ENCODE peak calls at places on chromosomes 3 and 15, in four cellular contexts. E is HepG2, O is K562, T is WTC11. Q is an unnamed sample.

GRCh38 chr15:101306341-101307047 is 11.4 kb upstream of the SNRPA1 start:
- DNase-seq in E (no peak), O (no peak), T (no peak), Q (no peak)

GRCh38 chr15:87228460-87228859 is 1028.1 kb downstream of the NTRK3 start:
- DNase-seq in E (no peak), O (no peak), T (no peak), Q (no peak)

GRCh38 chr15:31273258-31273941 is 53.2 kb upstream of the KLF13 start:
- DNase-seq in E (no peak), O (no peak), T (peak), Q (no peak)

GRCh38 chr15:29244544-29244943 is 25.1 kb downstream of the NSMCE3 start:
- DNase-seq in E (no peak), O (no peak), T (no peak), Q (no peak)

GRCh38 chr3:174441588-174442316 is 417.4 kb upstream of the NAALADL2 start:
- DNase-seq in E (no peak), O (no peak), T (no peak), Q (no peak)

GRCh38 chr3:10511809-10512494 is 6.6 kb upstream of the ATP2B2 start:
- DNase-seq in E (peak), O (no peak), T (no peak), Q (no peak)

GRCh38 chr3:126998320-126998719 is 15.4 kb downstream of the PLXNA1 start:
- DNase-seq in E (no peak), O (no peak), T (no peak), Q (no peak)

GRCh38 chr3:141410408-141410807 is 42.1 kb downstream of the ZBTB38 start:
- DNase-seq in E (no peak), O (no peak), T (no peak), Q (no peak)

GRCh38 chr3:43363621-43364266 is 77.4 kb downstream of the SNRK start:
- DNase-seq in E (no peak), O (no peak), T (no peak), Q (no peak)

GRCh38 chr15:101641894-101642293 is 10.3 kb downstream of the TM2D3 start:
- DNase-seq in E (no peak), O (no peak), T (no peak), Q (no peak)

GRCh38 chr3:153373571-153373970 is 211.5 kb downstream of the RAP2B start:
- DNase-seq in E (no peak), O (no peak), T (no peak), Q (no peak)

GRCh38 chr3:179451335-179452165 is at the start of gene GNB4:
- DNase-seq in E (no peak), O (peak), T (peak), Q (peak)

GRCh38 chr3:4290272-4290893 is 12.8 kb upstream of the SETMAR start:
- DNase-seq in E (peak), O (peak), T (no peak), Q (peak)

GRCh38 chr3:133674290-133674912 is 12.7 kb upstream of the TOPBP1 start:
- DNase-seq in E (no peak), O (no peak), T (peak), Q (no peak)

DNA sequence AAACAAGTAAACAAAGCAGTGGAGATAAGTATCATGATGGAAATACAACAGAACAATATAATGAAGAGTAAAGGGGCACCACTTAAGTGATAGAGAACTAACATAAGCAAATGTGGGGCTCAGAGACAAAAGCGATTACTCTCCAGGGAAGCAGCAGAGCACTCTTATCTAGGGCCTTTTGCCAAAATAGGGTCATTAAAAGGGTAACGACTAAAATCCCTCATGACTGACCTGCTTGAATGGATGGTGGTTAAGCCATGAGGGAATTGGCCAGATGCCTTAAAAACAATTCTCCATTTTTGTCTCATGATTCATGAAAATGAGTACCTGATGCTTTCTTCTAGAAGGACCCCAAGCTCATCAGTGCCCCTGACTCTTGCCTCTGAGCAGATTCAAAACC is 3.2 kb upstream of the SLC7A14 start:
- DNase-seq in E (no peak), O (no peak), T (no peak), Q (no peak)
- TF ChIP-seq ELF4 in E (no peak), O (no peak), T (no peak), Q (no peak)

GRCh38 chr3:24494616-24495333 is at the start of gene THRB:
- DNase-seq in E (peak), O (peak), T (peak), Q (peak)
- TF ChIP-seq ELF4 in E (no peak), O (no peak), T (no peak), Q (no peak)

GRCh38 chr3:99794485-99794884 is 23.2 kb upstream of the CMSS1 start:
- DNase-seq in E (no peak), O (no peak), T (no peak), Q (no peak)

DNA sequence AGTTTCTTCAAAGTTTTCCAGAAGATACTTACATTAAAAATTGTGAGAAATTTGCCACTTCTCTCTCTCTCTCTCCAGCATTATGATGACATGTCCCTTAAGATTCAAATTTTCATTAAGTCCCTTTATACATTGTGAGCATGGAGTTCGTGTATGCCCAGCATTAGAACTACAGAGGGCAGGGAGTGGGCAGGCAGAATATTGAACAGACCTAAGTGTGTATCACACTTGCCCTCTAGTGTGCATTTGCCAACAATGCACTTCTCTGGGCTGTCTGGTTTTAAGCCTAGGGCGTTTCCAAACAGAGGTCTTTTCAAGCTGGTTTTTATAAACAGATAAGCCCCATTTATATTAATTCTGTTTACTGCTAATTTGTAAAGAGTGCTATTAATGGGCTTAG is 28.3 kb upstream of the CMSS1 start:
- DNase-seq in E (peak), O (no peak), T (peak), Q (peak)
- TF ChIP-seq ELF4 in E (no peak), O (no peak), T (no peak), Q (no peak)

DNA sequence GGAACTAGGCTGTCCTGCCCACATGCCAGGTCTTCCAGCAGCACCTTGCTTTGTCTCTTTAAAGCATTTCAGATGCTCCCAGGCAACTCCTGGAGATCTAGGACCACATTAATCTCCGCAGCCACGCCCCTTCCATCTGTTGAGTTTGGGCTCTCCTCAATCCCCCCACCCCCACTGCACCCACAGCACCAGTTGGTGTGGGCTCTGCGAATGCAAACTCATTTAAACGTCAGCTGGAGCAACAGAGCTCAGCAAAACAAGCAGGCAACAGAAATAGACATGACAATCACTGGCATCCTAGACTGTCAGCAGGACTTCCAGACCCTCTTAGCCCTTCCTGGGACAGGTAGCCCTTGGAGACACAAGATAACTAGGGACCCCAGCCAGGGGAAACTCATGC is 106.9 kb downstream of the LSM3 start:
- DNase-seq in E (no peak), O (no peak), T (no peak), Q (no peak)
- TF ChIP-seq ELF4 in E (no peak), O (no peak), T (no peak), Q (no peak)

GRCh38 chr3:147267431-147267830 is 138.9 kb downstream of the ZIC4 start:
- DNase-seq in E (no peak), O (no peak), T (no peak), Q (no peak)

GRCh38 chr3:147269907-147270306 is 136.4 kb downstream of the ZIC4 start:
- DNase-seq in E (no peak), O (no peak), T (no peak), Q (no peak)
- TF ChIP-seq ELF4 in E (no peak), O (no peak), T (no peak), Q (no peak)

GRCh38 chr15:70729164-70729563 is 34.2 kb downstream of the UACA start:
- DNase-seq in E (no peak), O (no peak), T (no peak), Q (no peak)

GRCh38 chr15:70723124-70723427 is 40.3 kb downstream of the UACA start:
- DNase-seq in E (no peak), O (no peak), T (no peak), Q (no peak)

GRCh38 chr15:70722266-70723123 is 40.9 kb downstream of the UACA start:
- DNase-seq in E (peak), O (peak), T (no peak), Q (no peak)

GRCh38 chr15:70723927-70724326 is 39.4 kb downstream of the UACA start:
- DNase-seq in E (no peak), O (no peak), T (no peak), Q (no peak)

DNA sequence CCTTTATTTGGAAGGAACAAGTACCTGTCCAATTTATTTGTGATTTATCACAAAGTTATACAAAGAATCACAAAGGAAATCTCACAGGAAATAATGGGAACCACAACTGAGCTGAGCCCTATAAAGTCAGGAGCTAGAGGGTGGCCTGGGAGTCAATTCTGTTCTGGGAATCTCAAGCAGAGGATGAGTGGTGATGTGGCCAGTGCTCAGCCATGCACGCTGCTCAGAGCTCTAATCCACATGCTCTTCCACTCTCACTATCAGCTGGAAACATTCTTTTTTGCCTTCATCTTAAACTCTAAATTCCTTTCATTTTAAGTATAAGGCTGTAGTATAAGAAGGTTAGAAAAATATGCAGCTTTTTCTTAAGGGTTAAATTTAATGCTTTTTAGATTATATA is 36.6 kb downstream of the UACA start:
- DNase-seq in E (no peak), O (no peak), T (no peak), Q (no peak)
- TF ChIP-seq ELF4 in E (no peak), O (no peak), T (no peak), Q (no peak)

DNA sequence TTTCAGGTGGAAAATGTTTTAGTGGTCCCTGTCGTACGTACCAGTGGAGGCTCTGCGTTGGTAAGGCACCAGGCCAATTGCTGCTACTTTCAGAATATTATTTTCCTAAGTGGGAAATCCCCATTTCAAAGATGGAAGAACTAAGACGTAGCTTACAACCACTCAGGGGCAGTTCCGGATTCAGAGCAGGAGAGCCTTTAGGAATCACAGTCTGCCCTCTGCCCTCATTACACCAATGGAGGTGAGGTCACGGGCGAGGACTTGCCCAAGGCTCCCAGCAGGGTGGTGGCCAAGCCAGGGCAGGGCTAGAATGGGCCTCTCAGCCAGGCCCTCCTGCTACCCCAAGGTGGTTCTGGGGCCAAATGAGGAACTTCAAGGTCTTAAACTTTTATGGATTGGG is 72.6 kb downstream of the RASGRF1 start:
- DNase-seq in E (no peak), O (no peak), T (no peak), Q (no peak)
- TF ChIP-seq ELF4 in E (no peak), O (no peak), T (no peak), Q (no peak)

GRCh38 chr15:35723120-35723707 is 177.2 kb upstream of the DPH6 start:
- DNase-seq in E (no peak), O (no peak), T (no peak), Q (no peak)

GRCh38 chr15:35727627-35728026 is 181.7 kb upstream of the DPH6 start:
- DNase-seq in E (no peak), O (no peak), T (no peak), Q (no peak)

GRCh38 chr15:35724626-35725025 is 178.7 kb upstream of the DPH6 start:
- DNase-seq in E (no peak), O (no peak), T (no peak), Q (no peak)

GRCh38 chr15:35723852-35724251 is 177.9 kb upstream of the DPH6 start:
- DNase-seq in E (no peak), O (no peak), T (no peak), Q (no peak)

DNA sequence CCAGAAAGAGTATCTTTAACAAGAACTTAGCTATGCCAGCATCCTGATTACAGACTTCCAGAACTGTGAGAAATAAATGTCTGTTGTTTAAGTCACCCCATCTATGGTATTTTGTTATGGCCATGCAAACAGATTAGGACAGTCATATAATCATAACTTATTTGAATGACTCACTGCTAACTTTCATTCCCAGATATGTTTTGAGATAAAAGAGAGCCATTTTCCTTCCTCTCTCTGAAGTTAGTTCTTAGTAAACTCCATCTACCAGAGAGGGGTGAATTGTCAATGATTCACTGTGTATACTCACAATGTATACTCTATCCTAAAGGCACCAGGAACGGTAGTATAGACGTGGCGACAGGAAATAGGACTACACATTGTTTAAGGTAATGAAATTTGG is 179.4 kb upstream of the DPH6 start:
- DNase-seq in E (no peak), O (no peak), T (no peak), Q (no peak)
- TF ChIP-seq ELF4 in E (no peak), O (no peak), T (no peak), Q (no peak)

DNA sequence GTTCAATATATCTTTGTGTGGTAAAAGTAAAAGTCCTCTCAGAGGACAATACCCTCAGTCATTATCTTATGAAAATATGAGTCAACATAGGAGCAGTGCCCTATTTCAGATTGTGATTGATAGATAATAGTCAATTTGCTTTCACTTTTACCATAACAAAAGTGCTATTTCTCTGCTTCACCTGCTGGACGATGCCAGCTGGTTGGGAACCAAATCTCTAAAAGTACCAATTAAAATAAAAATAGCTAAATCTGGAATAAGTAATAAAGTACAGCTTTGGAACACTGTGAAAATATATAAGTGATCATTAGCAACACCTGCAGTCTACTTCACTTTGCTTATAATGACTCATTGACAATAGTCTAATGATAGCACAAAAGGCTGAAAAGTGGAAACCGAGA is 390.3 kb upstream of the AGTR1 start:
- DNase-seq in E (no peak), O (no peak), T (no peak), Q (no peak)
- TF ChIP-seq ELF4 in E (no peak), O (no peak), T (no peak), Q (no peak)

Q was measured in HEK293T.